ENCODE peak calls at places on chromosomes 6 and 20, in six cellular contexts. K is Ammon's horn; Y is stimulated activated CD4-positive, alpha-beta T cell treated with anti-CD3 and anti-CD28 coated beads, Interleukin-15, amount 100 ng/mL, for 24 hours; G is lung; U is left cardiac atrium; Z is naive thymus-derived CD8-positive, alpha-beta T cell. R is an unnamed sample.

GRCh38 chr6:157711060-157711459 is 112.0 kb upstream of the SNX9 start:
- DNase-seq in K (no peak), Y (peak; percentile 9), G (no peak), U (no peak), Z (no peak), R (no peak)

GRCh38 chr6:159762681-159763293 is 942 bp downstream of the ACAT2 start:
- DNase-seq in K (peak; percentile 40), Y (peak; percentile 26), G (no peak), U (peak; percentile 32), Z (peak; percentile 31), R (no peak)

GRCh38 chr20:1654994-1655393 is 2.6 kb downstream of the SIRPG start:
- DNase-seq in K (no peak), Y (no peak), G (no peak), U (no peak), Z (no peak), R (no peak)

GRCh38 chr20:3168079-3168828 is 5.1 kb downstream of the LZTS3 start:
- DNase-seq in K (no peak), Y (no peak), G (peak; percentile 55), U (no peak), Z (no peak), R (peak; percentile 23)

GRCh38 chr6:154984146-154984545 is 11.0 kb upstream of the TIAM2 start:
- DNase-seq in K (no peak), Y (no peak), G (no peak), U (no peak), Z (no peak), R (peak; percentile 28)

GRCh38 chr6:88891135-88891845 is 72.1 kb downstream of the RNGTT start:
- DNase-seq in K (no peak), Y (no peak), G (no peak), U (no peak), Z (no peak), R (no peak)

GRCh38 chr6:86825436-86825835 is 111.9 kb upstream of the HTR1E start:
- DNase-seq in K (no peak), Y (no peak), G (no peak), U (no peak), Z (no peak), R (no peak)

GRCh38 chr6:26232950-26233607 is 131.9 kb upstream of the BTN3A2 start:
- DNase-seq in K (no peak), Y (peak; percentile 72), G (no peak), U (no peak), Z (peak; percentile 54), R (no peak)

GRCh38 chr20:38146628-38147027 is 18.4 kb downstream of the TGM2 start:
- DNase-seq in K (no peak), Y (no peak), G (no peak), U (no peak), Z (no peak), R (no peak)

GRCh38 chr20:325043-325888 is at the start of gene SOX12:
- DNase-seq in K (peak; percentile 97), Y (peak; percentile 99), G (peak; percentile 98), U (peak; percentile 98), Z (peak; percentile 96), R (peak; percentile 98)

GRCh38 chr20:64212750-64213149 is 42.8 kb upstream of the PCMTD2 start:
- DNase-seq in K (peak; percentile 29), Y (no peak), G (no peak), U (peak; percentile 65), Z (no peak), R (no peak)

GRCh38 chr20:32130352-32130751 is 20.8 kb downstream of the TM9SF4 start:
- DNase-seq in K (no peak), Y (no peak), G (no peak), U (no peak), Z (no peak), R (no peak)

GRCh38 chr6:2688416-2689064 is 62.2 kb downstream of the MYLK4 start:
- DNase-seq in K (no peak), Y (no peak), G (no peak), U (no peak), Z (no peak), R (no peak)

GRCh38 chr6:37096025-37096424 is 73.9 kb upstream of the PIM1 start:
- DNase-seq in K (no peak), Y (no peak), G (no peak), U (no peak), Z (no peak), R (no peak)

GRCh38 chr6:163263196-163263595 is 151.3 kb upstream of the QKI start:
- DNase-seq in K (peak; percentile 91), Y (no peak), G (no peak), U (peak; percentile 54), Z (no peak), R (no peak)

GRCh38 chr6:85756982-85757381 is 114.3 kb upstream of the SYNCRIP start:
- DNase-seq in K (no peak), Y (no peak), G (no peak), U (no peak), Z (no peak), R (peak; percentile 41)

GRCh38 chr6:163455553-163455952 is 41.0 kb downstream of the QKI start:
- DNase-seq in K (no peak), Y (no peak), G (no peak), U (no peak), Z (no peak), R (no peak)

GRCh38 chr6:132812756-132813172 is 1.6 kb upstream of the RPS12 start:
- DNase-seq in K (no peak), Y (no peak), G (no peak), U (no peak), Z (no peak), R (no peak)

GRCh38 chr20:36754656-36755222 is 8.8 kb upstream of the NDRG3 start:
- DNase-seq in K (peak; percentile 84), Y (peak; percentile 34), G (peak; percentile 50), U (no peak), Z (peak; percentile 43), R (peak; percentile 90)

GRCh38 chr6:36651659-36652379 is 26.7 kb upstream of the CDKN1A start:
- DNase-seq in K (no peak), Y (no peak), G (no peak), U (no peak), Z (no peak), R (no peak)

GRCh38 chr6:160750276-160750689 is 48.2 kb downstream of the PLG start:
- DNase-seq in K (no peak), Y (peak; percentile 16), G (no peak), U (no peak), Z (no peak), R (peak; percentile 84)

GRCh38 chr20:25514195-25514594 is 71.1 kb downstream of the NINL start:
- DNase-seq in K (no peak), Y (no peak), G (no peak), U (no peak), Z (no peak), R (no peak)

GRCh38 chr20:62196286-62196685 is 13.5 kb downstream of the MTG2 start:
- DNase-seq in K (no peak), Y (no peak), G (no peak), U (peak; percentile 3), Z (no peak), R (no peak)

GRCh38 chr6:116015560-116015959 is 45.1 kb downstream of the FRK start:
- DNase-seq in K (no peak), Y (no peak), G (no peak), U (no peak), Z (no peak), R (no peak)

GRCh38 chr20:63232235-63233060 is 3.3 kb upstream of the BIRC7 start:
- DNase-seq in K (no peak), Y (no peak), G (no peak), U (no peak), Z (no peak), R (no peak)

GRCh38 chr20:48638546-48638945 is 189.3 kb downstream of the PREX1 start:
- DNase-seq in K (no peak), Y (no peak), G (no peak), U (no peak), Z (no peak), R (no peak)

GRCh38 chr6:169963581-169964297 is 212.3 kb downstream of the ERMARD start:
- DNase-seq in K (no peak), Y (no peak), G (peak; percentile 11), U (no peak), Z (no peak), R (no peak)

GRCh38 chr6:42041131-42042055 is 8.9 kb upstream of the TAF8 start:
- DNase-seq in K (no peak), Y (no peak), G (no peak), U (no peak), Z (peak; percentile 10), R (peak; percentile 79)

GRCh38 chr6:27514906-27515495 is 42.1 kb upstream of the ZNF184 start:
- DNase-seq in K (no peak), Y (peak; percentile 10), G (no peak), U (no peak), Z (no peak), R (no peak)

GRCh38 chr6:17741507-17741906 is 34.8 kb upstream of the NUP153 start:
- DNase-seq in K (no peak), Y (no peak), G (no peak), U (no peak), Z (no peak), R (no peak)

GRCh38 chr6:30651143-30651542 is 4.2 kb downstream of the C6orf136 start:
- DNase-seq in K (no peak), Y (no peak), G (no peak), U (no peak), Z (no peak), R (no peak)

GRCh38 chr6:156718647-156719394 is 58.4 kb upstream of the ARID1B start:
- DNase-seq in K (no peak), Y (no peak), G (no peak), U (peak; percentile 41), Z (no peak), R (no peak)

GRCh38 chr6:129672883-129673631 is 36.9 kb downstream of the ARHGAP18 start:
- DNase-seq in K (no peak), Y (peak; percentile 23), G (no peak), U (no peak), Z (no peak), R (no peak)

GRCh38 chr6:34324738-34325444 is 67.6 kb downstream of the NUDT3 start:
- DNase-seq in K (no peak), Y (no peak), G (no peak), U (peak; percentile 45), Z (no peak), R (no peak)

GRCh38 chr20:32139947-32140346 is 30.4 kb downstream of the TM9SF4 start:
- DNase-seq in K (no peak), Y (no peak), G (no peak), U (no peak), Z (no peak), R (no peak)

GRCh38 chr6:101395345-101395744 is 1.8 kb downstream of the GRIK2 start:
- DNase-seq in K (no peak), Y (no peak), G (no peak), U (no peak), Z (no peak), R (peak; percentile 4)